ENCODE peak calls at places on chromosome 21, in six cellular contexts. One of them, this sample, is unnamed.

GRCh38 chr21:46322351-46323226 is 1.1 kb downstream of the C21orf58 start:
- DNase-seq in HCEC 1CT: peak
- DNase-seq in activated CD8-positive, alpha-beta T cell treated with anti-CD3 and anti-CD28 coated beads for 36 hours: peak
- DNase-seq in NCI-H1417: peak
- DNase-seq in upper lobe of left lung: peak
- DNase-seq in breast epithelium: no peak
- DNase-seq in this sample: peak

GRCh38 chr21:35019631-35020032 is 29.5 kb downstream of the RUNX1 start:
- DNase-seq in HCEC 1CT: no peak
- DNase-seq in activated CD8-positive, alpha-beta T cell treated with anti-CD3 and anti-CD28 coated beads for 36 hours: no peak
- DNase-seq in NCI-H1417: no peak
- DNase-seq in upper lobe of left lung: no peak
- DNase-seq in breast epithelium: no peak
- DNase-seq in this sample: no peak

GRCh38 chr21:45887121-45887611 is 94.4 kb upstream of the COL6A1 start:
- DNase-seq in HCEC 1CT: no peak
- DNase-seq in activated CD8-positive, alpha-beta T cell treated with anti-CD3 and anti-CD28 coated beads for 36 hours: no peak
- DNase-seq in NCI-H1417: peak
- DNase-seq in upper lobe of left lung: no peak
- DNase-seq in breast epithelium: no peak
- DNase-seq in this sample: no peak

GRCh38 chr21:41777934-41778815 is 11.3 kb upstream of the RIPK4 start:
- DNase-seq in HCEC 1CT: peak
- DNase-seq in activated CD8-positive, alpha-beta T cell treated with anti-CD3 and anti-CD28 coated beads for 36 hours: peak
- DNase-seq in NCI-H1417: peak
- DNase-seq in upper lobe of left lung: peak
- DNase-seq in breast epithelium: peak
- DNase-seq in this sample: peak

GRCh38 chr21:43764576-43765495 is 11.3 kb downstream of the CSTB start:
- DNase-seq in HCEC 1CT: no peak
- DNase-seq in activated CD8-positive, alpha-beta T cell treated with anti-CD3 and anti-CD28 coated beads for 36 hours: no peak
- DNase-seq in NCI-H1417: no peak
- DNase-seq in upper lobe of left lung: peak
- DNase-seq in breast epithelium: no peak
- DNase-seq in this sample: peak

GRCh38 chr21:44322621-44323325 is 16.4 kb downstream of the CFAP410 start:
- DNase-seq in HCEC 1CT: no peak
- DNase-seq in activated CD8-positive, alpha-beta T cell treated with anti-CD3 and anti-CD28 coated beads for 36 hours: no peak
- DNase-seq in NCI-H1417: no peak
- DNase-seq in upper lobe of left lung: peak
- DNase-seq in breast epithelium: no peak
- DNase-seq in this sample: no peak

GRCh38 chr21:35641271-35642016 is 418.9 kb downstream of the SETD4 start:
- DNase-seq in HCEC 1CT: peak
- DNase-seq in activated CD8-positive, alpha-beta T cell treated with anti-CD3 and anti-CD28 coated beads for 36 hours: no peak
- DNase-seq in NCI-H1417: no peak
- DNase-seq in upper lobe of left lung: no peak
- DNase-seq in breast epithelium: no peak
- DNase-seq in this sample: peak

GRCh38 chr21:36976882-36977651 is 10.6 kb upstream of the HLCS start:
- DNase-seq in HCEC 1CT: peak
- DNase-seq in activated CD8-positive, alpha-beta T cell treated with anti-CD3 and anti-CD28 coated beads for 36 hours: peak
- DNase-seq in NCI-H1417: peak
- DNase-seq in upper lobe of left lung: no peak
- DNase-seq in breast epithelium: no peak
- DNase-seq in this sample: peak

GRCh38 chr21:42262826-42263225 is 43.9 kb downstream of the ABCG1 start:
- DNase-seq in HCEC 1CT: no peak
- DNase-seq in activated CD8-positive, alpha-beta T cell treated with anti-CD3 and anti-CD28 coated beads for 36 hours: no peak
- DNase-seq in NCI-H1417: peak
- DNase-seq in upper lobe of left lung: peak
- DNase-seq in breast epithelium: peak
- DNase-seq in this sample: no peak

GRCh38 chr21:30209571-30209970 is 6.3 kb downstream of the CLDN8 start:
- DNase-seq in HCEC 1CT: no peak
- DNase-seq in activated CD8-positive, alpha-beta T cell treated with anti-CD3 and anti-CD28 coated beads for 36 hours: no peak
- DNase-seq in NCI-H1417: no peak
- DNase-seq in upper lobe of left lung: no peak
- DNase-seq in breast epithelium: no peak
- DNase-seq in this sample: no peak

GRCh38 chr21:41141031-41141457 is 26.9 kb upstream of the BACE2 start:
- DNase-seq in HCEC 1CT: no peak
- DNase-seq in activated CD8-positive, alpha-beta T cell treated with anti-CD3 and anti-CD28 coated beads for 36 hours: no peak
- DNase-seq in NCI-H1417: no peak
- DNase-seq in upper lobe of left lung: no peak
- DNase-seq in breast epithelium: no peak
- DNase-seq in this sample: no peak

GRCh38 chr21:34177919-34178567 is 104.7 kb downstream of the MRPS6 start:
- DNase-seq in HCEC 1CT: no peak
- DNase-seq in activated CD8-positive, alpha-beta T cell treated with anti-CD3 and anti-CD28 coated beads for 36 hours: no peak
- DNase-seq in NCI-H1417: no peak
- DNase-seq in upper lobe of left lung: no peak
- DNase-seq in breast epithelium: no peak
- DNase-seq in this sample: no peak

GRCh38 chr21:33968082-33968997 is 52.7 kb upstream of the ATP5PO start:
- DNase-seq in HCEC 1CT: peak
- DNase-seq in activated CD8-positive, alpha-beta T cell treated with anti-CD3 and anti-CD28 coated beads for 36 hours: peak
- DNase-seq in NCI-H1417: no peak
- DNase-seq in upper lobe of left lung: no peak
- DNase-seq in breast epithelium: no peak
- DNase-seq in this sample: peak

GRCh38 chr21:34938079-34938764 is 110.9 kb downstream of the RUNX1 start:
- DNase-seq in HCEC 1CT: no peak
- DNase-seq in activated CD8-positive, alpha-beta T cell treated with anti-CD3 and anti-CD28 coated beads for 36 hours: no peak
- DNase-seq in NCI-H1417: no peak
- DNase-seq in upper lobe of left lung: no peak
- DNase-seq in breast epithelium: no peak
- DNase-seq in this sample: no peak

GRCh38 chr21:25963186-25963585 is 207.4 kb downstream of the APP start:
- DNase-seq in HCEC 1CT: peak
- DNase-seq in activated CD8-positive, alpha-beta T cell treated with anti-CD3 and anti-CD28 coated beads for 36 hours: no peak
- DNase-seq in NCI-H1417: no peak
- DNase-seq in upper lobe of left lung: no peak
- DNase-seq in breast epithelium: no peak
- DNase-seq in this sample: peak

GRCh38 chr21:37450385-37451044 is 83.9 kb downstream of the DYRK1A start:
- DNase-seq in HCEC 1CT: peak
- DNase-seq in activated CD8-positive, alpha-beta T cell treated with anti-CD3 and anti-CD28 coated beads for 36 hours: no peak
- DNase-seq in NCI-H1417: peak
- DNase-seq in upper lobe of left lung: no peak
- DNase-seq in breast epithelium: no peak
- DNase-seq in this sample: peak

GRCh38 chr21:35324372-35325220 is 275.5 kb upstream of the RUNX1 start:
- DNase-seq in HCEC 1CT: peak
- DNase-seq in activated CD8-positive, alpha-beta T cell treated with anti-CD3 and anti-CD28 coated beads for 36 hours: no peak
- DNase-seq in NCI-H1417: no peak
- DNase-seq in upper lobe of left lung: no peak
- DNase-seq in breast epithelium: no peak
- DNase-seq in this sample: peak

GRCh38 chr21:44433791-44434567 is 21.3 kb upstream of the LRRC3 start:
- DNase-seq in HCEC 1CT: no peak
- DNase-seq in activated CD8-positive, alpha-beta T cell treated with anti-CD3 and anti-CD28 coated beads for 36 hours: no peak
- DNase-seq in NCI-H1417: no peak
- DNase-seq in upper lobe of left lung: peak
- DNase-seq in breast epithelium: peak
- DNase-seq in this sample: no peak

GRCh38 chr21:44872568-44873355 is 728 bp downstream of the PTTG1IP start:
- DNase-seq in HCEC 1CT: peak
- DNase-seq in activated CD8-positive, alpha-beta T cell treated with anti-CD3 and anti-CD28 coated beads for 36 hours: no peak
- DNase-seq in NCI-H1417: peak
- DNase-seq in upper lobe of left lung: peak
- DNase-seq in breast epithelium: no peak
- DNase-seq in this sample: peak

GRCh38 chr21:34871026-34871908 is 177.8 kb downstream of the RUNX1 start:
- DNase-seq in HCEC 1CT: no peak
- DNase-seq in activated CD8-positive, alpha-beta T cell treated with anti-CD3 and anti-CD28 coated beads for 36 hours: no peak
- DNase-seq in NCI-H1417: no peak
- DNase-seq in upper lobe of left lung: no peak
- DNase-seq in breast epithelium: no peak
- DNase-seq in this sample: no peak

GRCh38 chr21:42162831-42163510 is 56.0 kb upstream of the ABCG1 start:
- DNase-seq in HCEC 1CT: no peak
- DNase-seq in activated CD8-positive, alpha-beta T cell treated with anti-CD3 and anti-CD28 coated beads for 36 hours: peak
- DNase-seq in NCI-H1417: peak
- DNase-seq in upper lobe of left lung: no peak
- DNase-seq in breast epithelium: no peak
- DNase-seq in this sample: no peak

GRCh38 chr21:45615145-45615711 is 28.3 kb upstream of the PCBP3 start:
- DNase-seq in HCEC 1CT: no peak
- DNase-seq in activated CD8-positive, alpha-beta T cell treated with anti-CD3 and anti-CD28 coated beads for 36 hours: peak
- DNase-seq in NCI-H1417: peak
- DNase-seq in upper lobe of left lung: no peak
- DNase-seq in breast epithelium: peak
- DNase-seq in this sample: no peak

GRCh38 chr21:45120975-45121374 is 46.6 kb downstream of the ADARB1 start:
- DNase-seq in HCEC 1CT: no peak
- DNase-seq in activated CD8-positive, alpha-beta T cell treated with anti-CD3 and anti-CD28 coated beads for 36 hours: no peak
- DNase-seq in NCI-H1417: no peak
- DNase-seq in upper lobe of left lung: no peak
- DNase-seq in breast epithelium: no peak
- DNase-seq in this sample: no peak

This sample was measured in HFFc6.